ENCODE peak calls at places on chromosomes 13 and 19, in nine cellular contexts. One of them, this sample, is unnamed.

GRCh38 chr19:40157059-40157458 is 34.2 kb upstream of the MAP3K10 start:
- DNase-seq in endodermal cell: no peak
- DNase-seq in neural progenitor cell: no peak
- DNase-seq in upper lobe of left lung: no peak
- DNase-seq in psoas muscle: no peak
- DNase-seq in CD8-positive, alpha-beta T cell: no peak
- DNase-seq in heart left ventricle: no peak
- DNase-seq in SK-N-SH: no peak
- DNase-seq in GM23338: no peak
- DNase-seq in this sample: no peak

GRCh38 chr19:49506575-49507105 is 5.8 kb upstream of the FCGRT start:
- DNase-seq in endodermal cell: peak; percentile 96
- DNase-seq in neural progenitor cell: peak; percentile 79
- DNase-seq in upper lobe of left lung: peak; percentile 67
- DNase-seq in psoas muscle: peak; percentile 47
- DNase-seq in CD8-positive, alpha-beta T cell: peak; percentile 79
- DNase-seq in heart left ventricle: no peak
- DNase-seq in SK-N-SH: peak; percentile 84
- DNase-seq in GM23338: peak; percentile 94
- DNase-seq in this sample: no peak

GRCh38 chr13:26952551-26953138 is 192.1 kb upstream of the GPR12 start:
- DNase-seq in endodermal cell: no peak
- DNase-seq in neural progenitor cell: no peak
- DNase-seq in upper lobe of left lung: peak; percentile 10
- DNase-seq in psoas muscle: no peak
- DNase-seq in CD8-positive, alpha-beta T cell: no peak
- DNase-seq in heart left ventricle: no peak
- DNase-seq in SK-N-SH: no peak
- DNase-seq in GM23338: no peak
- DNase-seq in this sample: no peak

GRCh38 chr19:6736917-6737283 is 480 bp downstream of the GPR108 start:
- DNase-seq in endodermal cell: no peak
- DNase-seq in neural progenitor cell: no peak
- DNase-seq in upper lobe of left lung: no peak
- DNase-seq in psoas muscle: no peak
- DNase-seq in CD8-positive, alpha-beta T cell: no peak
- DNase-seq in heart left ventricle: no peak
- DNase-seq in SK-N-SH: peak; percentile 97
- DNase-seq in GM23338: no peak
- DNase-seq in this sample: no peak

GRCh38 chr19:50258918-50259372 is 55.5 kb downstream of the MYH14 start:
- DNase-seq in endodermal cell: peak; percentile 87
- DNase-seq in neural progenitor cell: peak; percentile 57
- DNase-seq in upper lobe of left lung: no peak
- DNase-seq in psoas muscle: peak; percentile 32
- DNase-seq in CD8-positive, alpha-beta T cell: no peak
- DNase-seq in heart left ventricle: no peak
- DNase-seq in SK-N-SH: peak; percentile 71
- DNase-seq in GM23338: peak; percentile 84
- DNase-seq in this sample: no peak

GRCh38 chr13:26742691-26743358 is 17.8 kb downstream of the GPR12 start:
- DNase-seq in endodermal cell: peak; percentile 63
- DNase-seq in neural progenitor cell: peak; percentile 42
- DNase-seq in upper lobe of left lung: no peak
- DNase-seq in psoas muscle: no peak
- DNase-seq in CD8-positive, alpha-beta T cell: no peak
- DNase-seq in heart left ventricle: no peak
- DNase-seq in SK-N-SH: no peak
- DNase-seq in GM23338: peak; percentile 76
- DNase-seq in this sample: no peak

GRCh38 chr13:60080871-60081270 is 82.9 kb downstream of the DIAPH3 start:
- DNase-seq in endodermal cell: no peak
- DNase-seq in neural progenitor cell: no peak
- DNase-seq in upper lobe of left lung: no peak
- DNase-seq in psoas muscle: no peak
- DNase-seq in CD8-positive, alpha-beta T cell: no peak
- DNase-seq in heart left ventricle: no peak
- DNase-seq in SK-N-SH: no peak
- DNase-seq in GM23338: no peak
- DNase-seq in this sample: no peak

GRCh38 chr13:91313103-91313502 is 34.4 kb upstream of the MIR17HG start:
- DNase-seq in endodermal cell: peak; percentile 58
- DNase-seq in neural progenitor cell: peak; percentile 56
- DNase-seq in upper lobe of left lung: no peak
- DNase-seq in psoas muscle: no peak
- DNase-seq in CD8-positive, alpha-beta T cell: no peak
- DNase-seq in heart left ventricle: no peak
- DNase-seq in SK-N-SH: peak; percentile 16
- DNase-seq in GM23338: peak; percentile 66
- DNase-seq in this sample: no peak

GRCh38 chr19:31185261-31185660 is 164.0 kb downstream of the TSHZ3 start:
- DNase-seq in endodermal cell: peak; percentile 52
- DNase-seq in neural progenitor cell: peak; percentile 9
- DNase-seq in upper lobe of left lung: no peak
- DNase-seq in psoas muscle: no peak
- DNase-seq in CD8-positive, alpha-beta T cell: no peak
- DNase-seq in heart left ventricle: no peak
- DNase-seq in SK-N-SH: no peak
- DNase-seq in GM23338: peak; percentile 8
- DNase-seq in this sample: no peak

GRCh38 chr13:65468628-65469027 is 1761.5 kb downstream of the PCDH9 start:
- DNase-seq in endodermal cell: no peak
- DNase-seq in neural progenitor cell: no peak
- DNase-seq in upper lobe of left lung: no peak
- DNase-seq in psoas muscle: no peak
- DNase-seq in CD8-positive, alpha-beta T cell: no peak
- DNase-seq in heart left ventricle: no peak
- DNase-seq in SK-N-SH: no peak
- DNase-seq in GM23338: no peak
- DNase-seq in this sample: no peak

GRCh38 chr19:14023404-14024235 is 4.3 kb upstream of the RLN3 start:
- DNase-seq in endodermal cell: peak; percentile 89
- DNase-seq in neural progenitor cell: peak; percentile 74
- DNase-seq in upper lobe of left lung: peak; percentile 58
- DNase-seq in psoas muscle: peak; percentile 34
- DNase-seq in CD8-positive, alpha-beta T cell: no peak
- DNase-seq in heart left ventricle: no peak
- DNase-seq in SK-N-SH: peak; percentile 81
- DNase-seq in GM23338: peak; percentile 90
- DNase-seq in this sample: no peak

GRCh38 chr13:41075034-41075433 is 13.7 kb downstream of the WBP4 start:
- DNase-seq in endodermal cell: no peak
- DNase-seq in neural progenitor cell: peak; percentile 46
- DNase-seq in upper lobe of left lung: no peak
- DNase-seq in psoas muscle: no peak
- DNase-seq in CD8-positive, alpha-beta T cell: peak; percentile 33
- DNase-seq in heart left ventricle: no peak
- DNase-seq in SK-N-SH: peak; percentile 66
- DNase-seq in GM23338: peak; percentile 68
- DNase-seq in this sample: no peak

GRCh38 chr19:29483944-29484581 is 41.7 kb upstream of the VSTM2B start:
- DNase-seq in endodermal cell: peak; percentile 51
- DNase-seq in neural progenitor cell: no peak
- DNase-seq in upper lobe of left lung: no peak
- DNase-seq in psoas muscle: no peak
- DNase-seq in CD8-positive, alpha-beta T cell: no peak
- DNase-seq in heart left ventricle: peak; percentile 5
- DNase-seq in SK-N-SH: no peak
- DNase-seq in GM23338: no peak
- DNase-seq in this sample: peak; percentile 45

GRCh38 chr13:25380741-25381324 is 9.1 kb downstream of the ATP8A2 start:
- DNase-seq in endodermal cell: no peak
- DNase-seq in neural progenitor cell: no peak
- DNase-seq in upper lobe of left lung: no peak
- DNase-seq in psoas muscle: no peak
- DNase-seq in CD8-positive, alpha-beta T cell: no peak
- DNase-seq in heart left ventricle: no peak
- DNase-seq in SK-N-SH: no peak
- DNase-seq in GM23338: no peak
- DNase-seq in this sample: no peak

GRCh38 chr13:40344270-40345148 is 321.9 kb downstream of the FOXO1 start:
- DNase-seq in endodermal cell: no peak
- DNase-seq in neural progenitor cell: no peak
- DNase-seq in upper lobe of left lung: no peak
- DNase-seq in psoas muscle: peak; percentile 50
- DNase-seq in CD8-positive, alpha-beta T cell: no peak
- DNase-seq in heart left ventricle: no peak
- DNase-seq in SK-N-SH: no peak
- DNase-seq in GM23338: no peak
- DNase-seq in this sample: no peak

GRCh38 chr19:51521357-51521756 is 10.1 kb downstream of the SIGLEC6 start:
- DNase-seq in endodermal cell: no peak
- DNase-seq in neural progenitor cell: no peak
- DNase-seq in upper lobe of left lung: no peak
- DNase-seq in psoas muscle: no peak
- DNase-seq in CD8-positive, alpha-beta T cell: no peak
- DNase-seq in heart left ventricle: no peak
- DNase-seq in SK-N-SH: no peak
- DNase-seq in GM23338: no peak
- DNase-seq in this sample: no peak

GRCh38 chr13:97127842-97128241 is 94.3 kb upstream of the MBNL2 start:
- DNase-seq in endodermal cell: no peak
- DNase-seq in neural progenitor cell: no peak
- DNase-seq in upper lobe of left lung: peak; percentile 49
- DNase-seq in psoas muscle: no peak
- DNase-seq in CD8-positive, alpha-beta T cell: no peak
- DNase-seq in heart left ventricle: no peak
- DNase-seq in SK-N-SH: no peak
- DNase-seq in GM23338: peak; percentile 56
- DNase-seq in this sample: no peak

GRCh38 chr13:25908390-25908789 is 143.4 kb downstream of the SHISA2 start:
- DNase-seq in endodermal cell: no peak
- DNase-seq in neural progenitor cell: peak; percentile 69
- DNase-seq in upper lobe of left lung: no peak
- DNase-seq in psoas muscle: no peak
- DNase-seq in CD8-positive, alpha-beta T cell: no peak
- DNase-seq in heart left ventricle: no peak
- DNase-seq in SK-N-SH: no peak
- DNase-seq in GM23338: peak; percentile 27
- DNase-seq in this sample: no peak

GRCh38 chr13:20271441-20271840 is 39.3 kb upstream of the GJB6 start:
- DNase-seq in endodermal cell: no peak
- DNase-seq in neural progenitor cell: no peak
- DNase-seq in upper lobe of left lung: no peak
- DNase-seq in psoas muscle: no peak
- DNase-seq in CD8-positive, alpha-beta T cell: no peak
- DNase-seq in heart left ventricle: no peak
- DNase-seq in SK-N-SH: no peak
- DNase-seq in GM23338: no peak
- DNase-seq in this sample: no peak

GRCh38 chr19:9040131-9040530 is 29.9 kb upstream of the MUC16 start:
- DNase-seq in endodermal cell: no peak
- DNase-seq in neural progenitor cell: no peak
- DNase-seq in upper lobe of left lung: no peak
- DNase-seq in psoas muscle: no peak
- DNase-seq in CD8-positive, alpha-beta T cell: no peak
- DNase-seq in heart left ventricle: no peak
- DNase-seq in SK-N-SH: no peak
- DNase-seq in GM23338: no peak
- DNase-seq in this sample: no peak

GRCh38 chr13:21676611-21677021 is 5.7 kb downstream of the FGF9 start:
- DNase-seq in endodermal cell: peak; percentile 90
- DNase-seq in neural progenitor cell: peak; percentile 69
- DNase-seq in upper lobe of left lung: peak; percentile 70
- DNase-seq in psoas muscle: peak; percentile 24
- DNase-seq in CD8-positive, alpha-beta T cell: peak; percentile 22
- DNase-seq in heart left ventricle: peak; percentile 43
- DNase-seq in SK-N-SH: peak; percentile 11
- DNase-seq in GM23338: peak; percentile 77
- DNase-seq in this sample: no peak
- TF ChIP-seq CTCF in endodermal cell: peak; percentile 71
- TF ChIP-seq CTCF in neural progenitor cell: peak; percentile 56
- TF ChIP-seq CTCF in upper lobe of left lung: peak; percentile 19
- TF ChIP-seq CTCF in psoas muscle: no peak
- TF ChIP-seq CTCF in CD8-positive, alpha-beta T cell: no peak
- TF ChIP-seq CTCF in heart left ventricle: peak; percentile 12
- TF ChIP-seq CTCF in SK-N-SH: no peak
- TF ChIP-seq CTCF in GM23338: peak; percentile 88
- TF ChIP-seq CTCF in this sample: no peak

DNA sequence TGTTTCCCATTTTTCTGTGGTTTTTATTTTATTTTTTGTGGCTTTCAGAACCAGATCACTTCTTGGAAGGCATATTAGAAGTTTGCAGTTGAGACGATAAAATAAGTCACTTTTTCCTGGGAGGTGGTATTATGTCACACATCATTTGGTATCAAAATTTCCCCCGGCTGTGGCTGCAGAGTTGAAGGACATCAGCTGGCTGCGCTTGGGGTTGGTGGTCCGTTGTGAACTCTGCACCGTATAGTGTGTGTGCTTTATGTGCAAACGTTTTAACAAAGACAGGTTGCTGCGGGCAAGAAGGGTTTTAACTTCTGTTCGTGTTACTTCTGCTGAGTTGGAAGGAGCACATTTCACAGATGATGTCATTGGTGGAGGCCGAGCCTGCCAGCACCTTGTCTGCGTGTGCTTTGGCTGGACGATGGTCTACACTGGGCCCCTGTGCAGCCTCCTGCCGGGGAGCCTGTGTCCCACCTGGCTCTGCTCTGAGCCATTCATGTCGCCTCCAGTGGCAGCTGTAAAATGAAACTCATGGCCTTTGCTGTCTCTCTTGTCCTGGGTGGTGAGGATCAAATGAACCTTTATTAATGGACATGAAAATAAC is 9.6 kb downstream of the ATP11A start:
- DNase-seq in endodermal cell: peak; percentile 35
- DNase-seq in neural progenitor cell: no peak
- DNase-seq in upper lobe of left lung: no peak
- DNase-seq in psoas muscle: no peak
- DNase-seq in CD8-positive, alpha-beta T cell: no peak
- DNase-seq in heart left ventricle: peak; percentile 11
- DNase-seq in SK-N-SH: no peak
- DNase-seq in GM23338: no peak
- DNase-seq in this sample: peak; percentile 47
- H3K27ac ChIP-seq in endodermal cell: no peak overlapping the region
- H3K27ac ChIP-seq in neural progenitor cell: no peak overlapping the region
- H3K27ac ChIP-seq in upper lobe of left lung: no peak overlapping the region
- H3K27ac ChIP-seq in psoas muscle: no peak overlapping the region
- H3K27ac ChIP-seq in CD8-positive, alpha-beta T cell: no peak overlapping the region
- H3K27ac ChIP-seq in heart left ventricle: peak overlapping the region; percentile 1
- H3K27ac ChIP-seq in SK-N-SH: no peak overlapping the region
- H3K27ac ChIP-seq in GM23338: no peak overlapping the region
- H3K27ac ChIP-seq in this sample: no peak overlapping the region

GRCh38 chr13:45490068-45490467 is 25.3 kb downstream of the COG3 start:
- DNase-seq in endodermal cell: no peak
- DNase-seq in neural progenitor cell: no peak
- DNase-seq in upper lobe of left lung: no peak
- DNase-seq in psoas muscle: no peak
- DNase-seq in CD8-positive, alpha-beta T cell: no peak
- DNase-seq in heart left ventricle: no peak
- DNase-seq in SK-N-SH: peak; percentile 27
- DNase-seq in GM23338: peak; percentile 56
- DNase-seq in this sample: no peak
- TF ChIP-seq CTCF in endodermal cell: peak; percentile 71
- TF ChIP-seq CTCF in neural progenitor cell: peak; percentile 32
- TF ChIP-seq CTCF in upper lobe of left lung: peak; percentile 15
- TF ChIP-seq CTCF in psoas muscle: peak; percentile 20
- TF ChIP-seq CTCF in CD8-positive, alpha-beta T cell: peak; percentile 65
- TF ChIP-seq CTCF in heart left ventricle: peak; percentile 21
- TF ChIP-seq CTCF in SK-N-SH: peak; percentile 42
- TF ChIP-seq CTCF in GM23338: peak; percentile 46
- TF ChIP-seq CTCF in this sample: no peak

GRCh38 chr19:56720281-56720680 is 48.7 kb upstream of the ZNF835 start:
- DNase-seq in endodermal cell: no peak
- DNase-seq in neural progenitor cell: no peak
- DNase-seq in upper lobe of left lung: no peak
- DNase-seq in psoas muscle: peak; percentile 18
- DNase-seq in CD8-positive, alpha-beta T cell: no peak
- DNase-seq in heart left ventricle: no peak
- DNase-seq in SK-N-SH: peak; percentile 33
- DNase-seq in GM23338: no peak
- DNase-seq in this sample: no peak
- H3K27ac ChIP-seq in endodermal cell: no peak overlapping the region
- H3K27ac ChIP-seq in neural progenitor cell: no peak overlapping the region
- H3K27ac ChIP-seq in upper lobe of left lung: no peak overlapping the region
- H3K27ac ChIP-seq in psoas muscle: no peak overlapping the region
- H3K27ac ChIP-seq in CD8-positive, alpha-beta T cell: no peak overlapping the region
- H3K27ac ChIP-seq in heart left ventricle: no peak overlapping the region
- H3K27ac ChIP-seq in SK-N-SH: no peak overlapping the region
- H3K27ac ChIP-seq in GM23338: no peak overlapping the region
- H3K27ac ChIP-seq in this sample: no peak overlapping the region